ENCODE peak calls at places on chromosomes 1 and 21, in ten cellular contexts. One of them, this sample, is unnamed.
A peak's percentile ranks its signal among the peaks of the same experiment; 100 is the strongest.

GRCh38 chr1:36175137-36176095 is 19.5 kb downstream of the MAP7D1 start:
- DNase-seq in GM12891: peak; percentile 54
- DNase-seq in prostate gland: no peak
- DNase-seq in K562: no peak
- DNase-seq in stomach: peak; percentile 35
- DNase-seq in HCT116: no peak
- DNase-seq in breast epithelium: no peak
- DNase-seq in endothelial cell of umbilical vein: no peak
- DNase-seq in transverse colon: peak; percentile 66
- DNase-seq in vagina: no peak
- DNase-seq in this sample: no peak

GRCh38 chr1:66267211-66267940 is 266.6 kb upstream of the SGIP1 start:
- DNase-seq in vagina: no peak
- DNase-seq in transverse colon: no peak
- DNase-seq in HCT116: no peak
- DNase-seq in K562: no peak
- DNase-seq in GM12891: no peak
- DNase-seq in breast epithelium: no peak
- DNase-seq in prostate gland: no peak
- DNase-seq in endothelial cell of umbilical vein: peak; percentile 88
- DNase-seq in stomach: no peak
- DNase-seq in this sample: no peak

GRCh38 chr1:64006276-64007051 is 197.0 kb upstream of the UBE2U start:
- DNase-seq in K562: no peak
- DNase-seq in prostate gland: peak; percentile 48
- DNase-seq in stomach: peak; percentile 72
- DNase-seq in breast epithelium: no peak
- DNase-seq in GM12891: no peak
- DNase-seq in transverse colon: no peak
- DNase-seq in vagina: no peak
- DNase-seq in HCT116: peak; percentile 19
- DNase-seq in endothelial cell of umbilical vein: peak; percentile 84
- DNase-seq in this sample: no peak

GRCh38 chr1:188302746-188303145 is 1474.0 kb downstream of the PLA2G4A start:
- DNase-seq in prostate gland: no peak
- DNase-seq in GM12891: no peak
- DNase-seq in HCT116: no peak
- DNase-seq in vagina: no peak
- DNase-seq in stomach: no peak
- DNase-seq in K562: no peak
- DNase-seq in endothelial cell of umbilical vein: no peak
- DNase-seq in breast epithelium: no peak
- DNase-seq in transverse colon: no peak
- DNase-seq in this sample: no peak

GRCh38 chr1:245154429-245155185 is at the start of gene KIF26B:
- DNase-seq in endothelial cell of umbilical vein: peak; percentile 32
- DNase-seq in vagina: no peak
- DNase-seq in HCT116: no peak
- DNase-seq in GM12891: peak; percentile 41
- DNase-seq in K562: peak; percentile 60
- DNase-seq in breast epithelium: no peak
- DNase-seq in prostate gland: no peak
- DNase-seq in transverse colon: no peak
- DNase-seq in stomach: no peak
- DNase-seq in this sample: peak; percentile 37

GRCh38 chr1:227734546-227734857 is 600 bp downstream of the JMJD4 start:
- DNase-seq in prostate gland: no peak
- DNase-seq in endothelial cell of umbilical vein: no peak
- DNase-seq in K562: no peak
- DNase-seq in transverse colon: no peak
- DNase-seq in breast epithelium: no peak
- DNase-seq in HCT116: no peak
- DNase-seq in stomach: no peak
- DNase-seq in GM12891: no peak
- DNase-seq in vagina: peak; percentile 84
- DNase-seq in this sample: no peak

GRCh38 chr1:172287207-172287606 is 133.3 kb upstream of the C1orf105 start:
- DNase-seq in stomach: peak; percentile 28
- DNase-seq in GM12891: no peak
- DNase-seq in endothelial cell of umbilical vein: peak; percentile 61
- DNase-seq in K562: no peak
- DNase-seq in HCT116: no peak
- DNase-seq in vagina: no peak
- DNase-seq in prostate gland: no peak
- DNase-seq in transverse colon: peak; percentile 14
- DNase-seq in breast epithelium: no peak
- DNase-seq in this sample: no peak

GRCh38 chr1:101236546-101237228 is at the start of gene S1PR1:
- DNase-seq in HCT116: no peak
- DNase-seq in GM12891: no peak
- DNase-seq in transverse colon: peak; percentile 46
- DNase-seq in vagina: no peak
- DNase-seq in K562: no peak
- DNase-seq in endothelial cell of umbilical vein: peak; percentile 96
- DNase-seq in breast epithelium: peak; percentile 56
- DNase-seq in stomach: peak; percentile 50
- DNase-seq in prostate gland: peak; percentile 30
- DNase-seq in this sample: peak; percentile 29

GRCh38 chr1:193372553-193372952 is 186.1 kb upstream of the B3GALT2 start:
- DNase-seq in GM12891: no peak
- DNase-seq in prostate gland: no peak
- DNase-seq in transverse colon: no peak
- DNase-seq in HCT116: no peak
- DNase-seq in endothelial cell of umbilical vein: no peak
- DNase-seq in breast epithelium: no peak
- DNase-seq in K562: no peak
- DNase-seq in vagina: no peak
- DNase-seq in stomach: no peak
- DNase-seq in this sample: no peak
- TF ChIP-seq POLR2AphosphoS5 in GM12891: no peak
- TF ChIP-seq POLR2AphosphoS5 in prostate gland: no peak
- TF ChIP-seq POLR2AphosphoS5 in transverse colon: no peak
- TF ChIP-seq POLR2AphosphoS5 in HCT116: no peak
- TF ChIP-seq POLR2AphosphoS5 in endothelial cell of umbilical vein: no peak
- TF ChIP-seq POLR2AphosphoS5 in breast epithelium: no peak
- TF ChIP-seq POLR2AphosphoS5 in K562: no peak
- TF ChIP-seq POLR2AphosphoS5 in vagina: no peak
- TF ChIP-seq POLR2AphosphoS5 in stomach: no peak
- TF ChIP-seq POLR2AphosphoS5 in this sample: no peak

GRCh38 chr1:181135815-181136737 is 47.6 kb downstream of the IER5 start:
- DNase-seq in breast epithelium: no peak
- DNase-seq in HCT116: no peak
- DNase-seq in endothelial cell of umbilical vein: peak; percentile 62
- DNase-seq in stomach: no peak
- DNase-seq in prostate gland: no peak
- DNase-seq in K562: no peak
- DNase-seq in vagina: no peak
- DNase-seq in transverse colon: no peak
- DNase-seq in GM12891: no peak
- DNase-seq in this sample: no peak

GRCh38 chr1:181133969-181134418 is 45.5 kb downstream of the IER5 start:
- DNase-seq in breast epithelium: no peak
- DNase-seq in K562: no peak
- DNase-seq in transverse colon: no peak
- DNase-seq in prostate gland: no peak
- DNase-seq in stomach: no peak
- DNase-seq in GM12891: no peak
- DNase-seq in HCT116: no peak
- DNase-seq in vagina: no peak
- DNase-seq in endothelial cell of umbilical vein: no peak
- DNase-seq in this sample: no peak

GRCh38 chr1:181133441-181133951 is 45.0 kb downstream of the IER5 start:
- DNase-seq in breast epithelium: no peak
- DNase-seq in HCT116: no peak
- DNase-seq in transverse colon: no peak
- DNase-seq in vagina: no peak
- DNase-seq in K562: no peak
- DNase-seq in GM12891: no peak
- DNase-seq in stomach: no peak
- DNase-seq in prostate gland: no peak
- DNase-seq in endothelial cell of umbilical vein: no peak
- DNase-seq in this sample: no peak

GRCh38 chr1:181135462-181135781 is 46.9 kb downstream of the IER5 start:
- DNase-seq in GM12891: no peak
- DNase-seq in breast epithelium: no peak
- DNase-seq in transverse colon: no peak
- DNase-seq in stomach: no peak
- DNase-seq in vagina: no peak
- DNase-seq in endothelial cell of umbilical vein: no peak
- DNase-seq in HCT116: no peak
- DNase-seq in prostate gland: no peak
- DNase-seq in K562: peak; percentile 77
- DNase-seq in this sample: no peak

DNA sequence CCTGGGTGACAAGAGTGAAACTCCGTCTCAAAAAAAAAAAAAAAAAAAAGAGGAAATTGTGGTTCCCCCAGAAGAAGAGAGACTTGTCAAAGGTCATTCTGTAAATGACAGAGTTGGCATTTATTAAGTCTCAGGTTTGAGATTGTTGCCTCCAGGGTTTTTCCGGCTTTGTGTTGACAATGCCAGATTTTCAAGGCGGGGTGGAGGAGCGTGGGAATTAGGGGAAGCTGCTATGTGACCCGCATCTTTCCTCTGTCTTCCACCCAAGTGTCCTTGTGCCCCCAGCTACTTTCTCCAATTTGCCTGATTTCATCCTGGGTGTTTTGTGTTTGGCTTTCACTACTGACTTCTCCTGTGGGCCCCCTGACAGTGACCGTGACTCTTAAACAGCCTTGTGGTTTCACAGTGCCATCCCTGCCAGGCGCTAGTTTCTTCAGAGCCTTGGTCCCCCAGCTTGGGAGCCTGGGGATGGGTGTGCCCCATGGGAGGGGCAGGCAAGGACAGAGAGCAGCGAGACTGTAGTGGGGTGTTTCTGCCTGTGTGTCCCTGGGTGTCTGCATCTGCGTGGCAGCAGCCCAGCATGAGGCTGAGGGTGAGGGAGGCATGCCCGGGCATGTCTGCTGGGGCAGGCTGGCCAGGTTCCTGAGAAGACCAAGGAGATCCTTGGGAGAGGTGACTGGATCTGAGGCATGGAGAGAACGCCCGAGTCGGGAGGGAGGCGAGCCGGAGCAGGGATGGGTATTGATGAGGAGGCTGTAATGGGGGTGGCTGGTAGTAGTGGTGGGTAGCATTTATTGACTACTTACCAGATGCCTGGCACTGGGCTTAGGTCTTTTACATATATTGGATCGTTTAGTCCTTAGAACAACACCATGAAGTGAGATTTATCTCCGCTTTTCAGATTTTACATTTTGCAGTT is 46.3 kb downstream of the IER5 start:
- DNase-seq in vagina: no peak
- DNase-seq in HCT116: no peak
- DNase-seq in transverse colon: peak; percentile 62
- DNase-seq in breast epithelium: peak; percentile 65
- DNase-seq in stomach: peak; percentile 67
- DNase-seq in K562: no peak
- DNase-seq in prostate gland: peak; percentile 81
- DNase-seq in endothelial cell of umbilical vein: peak; percentile 75
- DNase-seq in GM12891: no peak
- DNase-seq in this sample: no peak
- TF ChIP-seq POLR2A in vagina: no peak
- TF ChIP-seq POLR2A in HCT116: no peak
- TF ChIP-seq POLR2A in transverse colon: no peak
- TF ChIP-seq POLR2A in breast epithelium: no peak
- TF ChIP-seq POLR2A in stomach: no peak
- TF ChIP-seq POLR2A in K562: no peak
- TF ChIP-seq POLR2A in prostate gland: peak; percentile 34
- TF ChIP-seq POLR2A in endothelial cell of umbilical vein: no peak
- TF ChIP-seq POLR2A in GM12891: peak; percentile 60
- TF ChIP-seq POLR2A in this sample: peak; percentile 67

GRCh38 chr21:34793471-34793870 is 124.7 kb downstream of the CLIC6 start:
- DNase-seq in HCT116: no peak
- DNase-seq in stomach: no peak
- DNase-seq in prostate gland: no peak
- DNase-seq in vagina: no peak
- DNase-seq in GM12891: no peak
- DNase-seq in K562: no peak
- DNase-seq in endothelial cell of umbilical vein: no peak
- DNase-seq in breast epithelium: no peak
- DNase-seq in transverse colon: no peak
- DNase-seq in this sample: no peak

GRCh38 chr21:34794686-34795085 is 125.9 kb downstream of the CLIC6 start:
- DNase-seq in GM12891: no peak
- DNase-seq in HCT116: no peak
- DNase-seq in K562: no peak
- DNase-seq in endothelial cell of umbilical vein: no peak
- DNase-seq in stomach: no peak
- DNase-seq in prostate gland: no peak
- DNase-seq in transverse colon: no peak
- DNase-seq in breast epithelium: no peak
- DNase-seq in vagina: no peak
- DNase-seq in this sample: no peak

GRCh38 chr21:34790834-34791233 is 122.0 kb downstream of the CLIC6 start:
- DNase-seq in vagina: no peak
- DNase-seq in HCT116: no peak
- DNase-seq in endothelial cell of umbilical vein: peak; percentile 82
- DNase-seq in transverse colon: no peak
- DNase-seq in GM12891: no peak
- DNase-seq in K562: no peak
- DNase-seq in stomach: no peak
- DNase-seq in breast epithelium: no peak
- DNase-seq in prostate gland: no peak
- DNase-seq in this sample: no peak

GRCh38 chr21:34791776-34792503 is 123.1 kb downstream of the CLIC6 start:
- DNase-seq in breast epithelium: no peak
- DNase-seq in endothelial cell of umbilical vein: no peak
- DNase-seq in GM12891: no peak
- DNase-seq in prostate gland: no peak
- DNase-seq in stomach: no peak
- DNase-seq in HCT116: no peak
- DNase-seq in transverse colon: no peak
- DNase-seq in vagina: no peak
- DNase-seq in K562: no peak
- DNase-seq in this sample: no peak

DNA sequence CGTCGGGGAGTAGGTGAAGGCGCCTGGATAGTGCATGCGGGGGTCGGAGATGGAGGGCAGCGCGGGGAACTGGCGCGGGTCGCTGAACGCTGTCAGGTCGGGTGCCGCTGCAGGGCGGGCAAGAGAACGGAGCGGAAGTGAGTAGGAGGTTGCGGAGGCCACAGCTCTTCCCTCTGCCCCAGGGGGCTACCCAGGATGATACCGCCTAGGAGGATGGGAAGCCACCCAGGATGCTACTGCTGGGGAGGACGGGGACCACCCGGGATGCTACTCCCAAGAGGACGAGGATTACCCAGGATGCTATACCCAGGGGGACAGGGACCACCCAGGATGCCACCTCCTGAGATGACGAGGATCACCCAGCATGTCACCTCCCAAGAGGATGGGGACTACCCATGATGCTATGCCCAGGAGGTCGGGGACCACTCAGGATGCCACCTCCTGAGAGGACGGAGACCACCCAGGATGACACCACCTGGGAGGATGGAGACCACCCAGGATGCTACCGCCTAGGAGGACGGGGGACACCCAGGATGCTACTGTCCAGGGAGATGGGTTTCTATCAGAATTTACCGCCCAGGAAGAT is 123.8 kb downstream of the CLIC6 start:
- DNase-seq in prostate gland: no peak
- DNase-seq in K562: no peak
- DNase-seq in endothelial cell of umbilical vein: no peak
- DNase-seq in vagina: no peak
- DNase-seq in breast epithelium: no peak
- DNase-seq in GM12891: no peak
- DNase-seq in stomach: no peak
- DNase-seq in HCT116: no peak
- DNase-seq in transverse colon: no peak
- DNase-seq in this sample: no peak
- TF ChIP-seq POLR2AphosphoS5 in prostate gland: no peak
- TF ChIP-seq POLR2AphosphoS5 in K562: no peak
- TF ChIP-seq POLR2AphosphoS5 in endothelial cell of umbilical vein: no peak
- TF ChIP-seq POLR2AphosphoS5 in vagina: no peak
- TF ChIP-seq POLR2AphosphoS5 in breast epithelium: no peak
- TF ChIP-seq POLR2AphosphoS5 in GM12891: no peak
- TF ChIP-seq POLR2AphosphoS5 in stomach: no peak
- TF ChIP-seq POLR2AphosphoS5 in HCT116: no peak
- TF ChIP-seq POLR2AphosphoS5 in transverse colon: no peak
- TF ChIP-seq POLR2AphosphoS5 in this sample: no peak

GRCh38 chr1:229893762-229894444 is 173.1 kb upstream of the GALNT2 start:
- DNase-seq in K562: no peak
- DNase-seq in breast epithelium: no peak
- DNase-seq in GM12891: no peak
- DNase-seq in transverse colon: no peak
- DNase-seq in vagina: no peak
- DNase-seq in HCT116: no peak
- DNase-seq in stomach: no peak
- DNase-seq in prostate gland: no peak
- DNase-seq in endothelial cell of umbilical vein: no peak
- DNase-seq in this sample: no peak

GRCh38 chr1:229896306-229896705 is 170.7 kb upstream of the GALNT2 start:
- DNase-seq in GM12891: no peak
- DNase-seq in vagina: no peak
- DNase-seq in prostate gland: no peak
- DNase-seq in HCT116: no peak
- DNase-seq in transverse colon: no peak
- DNase-seq in endothelial cell of umbilical vein: no peak
- DNase-seq in stomach: no peak
- DNase-seq in breast epithelium: no peak
- DNase-seq in K562: no peak
- DNase-seq in this sample: no peak

GRCh38 chr1:229894535-229894934 is 172.5 kb upstream of the GALNT2 start:
- DNase-seq in K562: no peak
- DNase-seq in GM12891: no peak
- DNase-seq in prostate gland: no peak
- DNase-seq in breast epithelium: no peak
- DNase-seq in stomach: no peak
- DNase-seq in transverse colon: no peak
- DNase-seq in HCT116: no peak
- DNase-seq in endothelial cell of umbilical vein: no peak
- DNase-seq in vagina: no peak
- DNase-seq in this sample: no peak

GRCh38 chr1:229897540-229897939 is 169.5 kb upstream of the GALNT2 start:
- DNase-seq in stomach: no peak
- DNase-seq in K562: no peak
- DNase-seq in vagina: no peak
- DNase-seq in transverse colon: no peak
- DNase-seq in breast epithelium: no peak
- DNase-seq in GM12891: no peak
- DNase-seq in HCT116: no peak
- DNase-seq in endothelial cell of umbilical vein: no peak
- DNase-seq in prostate gland: no peak
- DNase-seq in this sample: no peak

GRCh38 chr1:229895605-229896004 is 171.4 kb upstream of the GALNT2 start:
- DNase-seq in HCT116: no peak
- DNase-seq in endothelial cell of umbilical vein: no peak
- DNase-seq in vagina: no peak
- DNase-seq in prostate gland: no peak
- DNase-seq in breast epithelium: no peak
- DNase-seq in stomach: no peak
- DNase-seq in transverse colon: no peak
- DNase-seq in GM12891: no peak
- DNase-seq in K562: no peak
- DNase-seq in this sample: no peak
- TF ChIP-seq POLR2A in HCT116: no peak
- TF ChIP-seq POLR2A in endothelial cell of umbilical vein: no peak
- TF ChIP-seq POLR2A in vagina: no peak
- TF ChIP-seq POLR2A in prostate gland: no peak
- TF ChIP-seq POLR2A in breast epithelium: no peak
- TF ChIP-seq POLR2A in stomach: no peak
- TF ChIP-seq POLR2A in transverse colon: no peak
- TF ChIP-seq POLR2A in GM12891: no peak
- TF ChIP-seq POLR2A in K562: no peak
- TF ChIP-seq POLR2A in this sample: no peak